ENCODE peak calls at places on chromosomes 2 and 18, in eight cellular contexts. H is cardiac muscle cell, X is HFFc6, G is PC-3, U is tibial artery, V is sigmoid colon, M is mesothelial cell of epicardium, J is cardiac fibroblast. F is an unnamed sample.

GRCh38 chr2:128237081-128237534 is 81.6 kb downstream of the HS6ST1 start:
- DNase-seq in X (peak), M (no peak), G (no peak), J (peak), V (no peak), H (no peak), U (no peak), F (no peak)

GRCh38 chr2:239715202-239715601 is 309.9 kb downstream of the NDUFA10 start:
- DNase-seq in G (no peak), V (peak), X (no peak), H (no peak), M (no peak), J (no peak), U (no peak), F (no peak)

GRCh38 chr2:163471947-163472346 is 263.9 kb downstream of the FIGN start:
- DNase-seq in J (peak), X (peak), U (no peak), V (no peak), M (no peak), G (peak), H (peak), F (no peak)

GRCh38 chr2:95524195-95524594 is 39.6 kb upstream of the TRIM43B start:
- DNase-seq in U (no peak), H (no peak), G (no peak), V (no peak), J (no peak), M (no peak), X (no peak), F (no peak)

GRCh38 chr2:221571391-221572179 is 519 bp downstream of the EPHA4 start:
- DNase-seq in H (peak), G (peak), M (peak), V (peak), J (peak), U (peak), X (peak), F (peak)

GRCh38 chr18:76258209-76258608 is 236.8 kb downstream of the ZNF516 start:
- DNase-seq in H (no peak), G (no peak), V (no peak), U (no peak), X (no peak), M (no peak), J (peak), F (no peak)

GRCh38 chr2:19048593-19049264 is 309.7 kb downstream of the OSR1 start:
- DNase-seq in X (no peak), G (peak), M (no peak), U (no peak), J (peak), V (no peak), H (no peak), F (no peak)

GRCh38 chr2:69581774-69582581 is 61.6 kb downstream of the AAK1 start:
- DNase-seq in V (no peak), G (peak), U (no peak), H (no peak), M (no peak), X (peak), J (peak), F (no peak)

GRCh38 chr2:4024561-4024960 is 321.2 kb downstream of the DCDC2C start:
- DNase-seq in H (no peak), J (no peak), U (no peak), M (no peak), G (no peak), V (no peak), X (no peak), F (no peak)

GRCh38 chr2:23762141-23762540 is 164.8 kb downstream of the ATAD2B start:
- DNase-seq in U (no peak), M (no peak), J (no peak), H (no peak), X (no peak), G (no peak), V (no peak), F (no peak)

GRCh38 chr2:85468704-85469349 is 50.3 kb downstream of the SH2D6 start:
- DNase-seq in G (peak), H (peak), U (peak), X (peak), M (no peak), V (peak), J (peak), F (no peak)

GRCh38 chr2:58156780-58157179 is 84.3 kb downstream of the FANCL start:
- DNase-seq in M (no peak), X (peak), J (no peak), H (no peak), G (peak), V (no peak), U (no peak), F (no peak)

GRCh38 chr2:144924827-144925226 is 404.9 kb upstream of the ZEB2 start:
- DNase-seq in H (no peak), U (no peak), G (peak), J (no peak), M (no peak), X (no peak), V (no peak), F (no peak)

GRCh38 chr18:77087391-77088141 is 45.0 kb downstream of the MBP start:
- DNase-seq in M (peak), J (peak), X (no peak), G (no peak), U (peak), H (peak), V (peak), F (peak)

GRCh38 chr2:216308532-216308931 is 63.8 kb downstream of the MARCHF4 start:
- DNase-seq in X (no peak), U (no peak), H (no peak), M (no peak), J (no peak), V (no peak), G (no peak), F (no peak)

GRCh38 chr2:141062443-141062842 is 1068.4 kb downstream of the LRP1B start:
- DNase-seq in X (no peak), M (no peak), G (no peak), H (peak), J (peak), V (no peak), U (no peak), F (no peak)

GRCh38 chr2:18883626-18884456 is 294.5 kb upstream of the NT5C1B start:
- DNase-seq in M (no peak), X (peak), G (peak), H (no peak), J (peak), U (no peak), V (no peak), F (no peak)

GRCh38 chr18:52570975-52571374 is 231.0 kb downstream of the DCC start:
- DNase-seq in J (no peak), M (no peak), G (peak), V (no peak), X (no peak), U (no peak), H (no peak), F (no peak)

GRCh38 chr18:67144342-67144741 is 372.2 kb downstream of the DSEL start:
- DNase-seq in G (no peak), M (no peak), J (no peak), H (no peak), V (no peak), X (no peak), U (no peak), F (no peak)

GRCh38 chr2:146984014-146984413 is 860.8 kb upstream of the ACVR2A start:
- DNase-seq in M (no peak), U (no peak), X (no peak), H (no peak), J (no peak), G (no peak), V (no peak), F (no peak)

GRCh38 chr2:146978891-146979555 is 865.8 kb upstream of the ACVR2A start:
- DNase-seq in X (no peak), J (peak), V (no peak), G (no peak), H (no peak), M (no peak), U (no peak), F (no peak)

GRCh38 chr2:146981921-146982320 is 862.9 kb upstream of the ACVR2A start:
- DNase-seq in J (peak), V (no peak), G (no peak), U (no peak), X (no peak), H (no peak), M (no peak), F (no peak)

GRCh38 chr2:146982393-146982846 is 862.4 kb upstream of the ACVR2A start:
- DNase-seq in G (no peak), M (no peak), J (peak), U (peak), H (no peak), V (peak), X (no peak), F (no peak)

DNA sequence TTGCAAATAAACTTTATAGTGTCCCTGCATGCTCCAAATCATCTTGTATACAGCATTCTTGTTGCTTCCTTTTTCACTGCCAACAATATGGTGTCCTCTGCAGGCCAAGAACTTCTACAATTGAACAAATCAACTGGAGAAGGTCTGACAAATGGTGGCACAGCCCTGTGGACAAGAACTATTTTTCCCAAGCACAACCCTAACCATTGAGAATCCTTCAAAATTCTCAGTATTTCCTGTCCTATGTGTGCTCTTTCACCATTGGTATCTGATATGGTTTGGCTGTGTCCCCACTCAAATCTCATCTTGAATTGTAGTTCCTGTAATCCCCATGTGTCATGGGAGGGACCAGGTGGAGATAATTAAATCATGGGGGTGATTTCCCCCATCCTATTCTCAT is 865.1 kb upstream of the ACVR2A start:
- DNase-seq in X (no peak), M (no peak), V (no peak), J (no peak), U (no peak), H (no peak), G (no peak), F (no peak)
- TF ChIP-seq CTCF in X (no peak), M (no peak), V (no peak), J (no peak), U (no peak), H (no peak), G (no peak), F (no peak)

DNA sequence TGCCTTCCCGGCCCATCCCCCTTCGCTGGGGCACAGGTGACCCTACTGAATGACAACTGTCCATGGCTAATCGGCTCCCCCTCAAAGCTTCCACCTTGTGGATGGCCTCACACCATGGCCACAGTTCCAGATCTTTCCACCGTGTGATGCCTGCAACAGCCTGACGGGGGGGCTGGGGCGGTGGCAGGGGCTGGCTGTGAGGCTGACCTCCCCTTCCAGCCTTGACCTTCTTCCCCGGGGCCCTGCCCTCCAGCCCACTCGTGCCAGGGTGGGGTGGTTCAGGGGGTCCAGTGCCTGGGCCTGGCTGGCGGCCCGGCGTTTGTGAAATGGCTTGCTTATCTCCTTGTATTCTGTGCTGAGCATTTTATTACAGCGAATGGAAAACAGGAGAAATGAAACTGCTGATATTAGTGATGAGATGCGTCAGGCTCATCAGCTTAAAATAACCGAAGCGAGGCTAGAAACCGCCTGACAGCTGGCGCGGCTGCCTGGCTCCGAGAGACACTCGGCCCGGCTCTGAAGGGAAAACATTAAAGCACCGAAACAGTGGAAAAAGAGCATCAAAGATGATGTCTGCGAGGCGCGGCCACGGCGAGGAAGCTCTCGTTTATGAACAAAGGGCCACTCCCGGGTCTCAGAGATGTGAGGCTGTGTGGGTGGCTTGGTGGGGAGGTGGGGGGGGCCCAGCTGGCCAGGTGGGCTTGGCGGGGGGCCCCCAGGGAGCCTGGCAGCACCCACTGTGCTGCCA is 916 bp upstream of the PDCD1 start:
- DNase-seq in G (no peak), H (no peak), X (no peak), U (peak), J (peak), M (peak), V (peak), F (no peak)
- TF ChIP-seq CTCF in G (peak), H (peak), X (no peak), U (no peak), J (peak), M (no peak), V (no peak), F (peak)

GRCh38 chr2:121888189-121888557 is 132.7 kb downstream of the TSN start:
- DNase-seq in H (peak), M (no peak), X (no peak), J (no peak), U (no peak), G (peak), V (no peak), F (no peak)
- TF ChIP-seq CTCF in H (peak), M (peak), X (peak), J (peak), U (no peak), G (peak), V (no peak), F (peak)

GRCh38 chr2:224650815-224651439 is 65.2 kb downstream of the CCDC195 start:
- DNase-seq in U (no peak), J (peak), H (peak), X (peak), V (no peak), M (no peak), G (peak), F (peak)
- TF ChIP-seq CTCF in U (peak), J (peak), H (peak), X (peak), V (peak), M (peak), G (peak), F (peak)